ENCODE peak calls at places on chromosomes 1 and 21, in nine cellular contexts. One of them, this sample, is unnamed.

GRCh38 chr1:239703067-239703466 is 316.7 kb downstream of the CHRM3 start:
- DNase-seq in NT2/D1: no peak
- DNase-seq in GM23248: no peak
- DNase-seq in CD4-positive, CD25-positive, alpha-beta regulatory T cell: no peak
- DNase-seq in choroid plexus epithelial cell: no peak
- DNase-seq in tibial artery: no peak
- DNase-seq in tibial nerve: no peak
- DNase-seq in HepG2: no peak
- DNase-seq in brain microvascular endothelial cell: no peak
- DNase-seq in this sample: no peak

GRCh38 chr1:211625040-211625439 is 46.1 kb upstream of the SLC30A1 start:
- DNase-seq in CD4-positive, CD25-positive, alpha-beta regulatory T cell: peak; percentile 12
- DNase-seq in choroid plexus epithelial cell: peak; percentile 49
- DNase-seq in GM23248: peak; percentile 64
- DNase-seq in tibial nerve: no peak
- DNase-seq in HepG2: peak; percentile 76
- DNase-seq in brain microvascular endothelial cell: no peak
- DNase-seq in NT2/D1: no peak
- DNase-seq in tibial artery: peak; percentile 61
- DNase-seq in this sample: no peak

GRCh38 chr1:178940022-178940765 is 69.3 kb upstream of the ANGPTL1 start:
- DNase-seq in GM23248: peak; percentile 95
- DNase-seq in tibial nerve: no peak
- DNase-seq in HepG2: no peak
- DNase-seq in brain microvascular endothelial cell: no peak
- DNase-seq in CD4-positive, CD25-positive, alpha-beta regulatory T cell: no peak
- DNase-seq in tibial artery: no peak
- DNase-seq in NT2/D1: no peak
- DNase-seq in choroid plexus epithelial cell: no peak
- DNase-seq in this sample: peak; percentile 56

GRCh38 chr1:150613061-150613920 is 16.1 kb downstream of the ENSA start:
- DNase-seq in tibial artery: no peak
- DNase-seq in brain microvascular endothelial cell: peak; percentile 89
- DNase-seq in choroid plexus epithelial cell: peak; percentile 85
- DNase-seq in GM23248: peak; percentile 94
- DNase-seq in tibial nerve: no peak
- DNase-seq in NT2/D1: no peak
- DNase-seq in CD4-positive, CD25-positive, alpha-beta regulatory T cell: no peak
- DNase-seq in HepG2: peak; percentile 79
- DNase-seq in this sample: peak; percentile 91

GRCh38 chr1:69497847-69498246 is 69.9 kb upstream of the LRRC7 start:
- DNase-seq in CD4-positive, CD25-positive, alpha-beta regulatory T cell: no peak
- DNase-seq in brain microvascular endothelial cell: peak; percentile 29
- DNase-seq in GM23248: no peak
- DNase-seq in choroid plexus epithelial cell: no peak
- DNase-seq in NT2/D1: no peak
- DNase-seq in HepG2: no peak
- DNase-seq in tibial nerve: no peak
- DNase-seq in tibial artery: no peak
- DNase-seq in this sample: no peak

GRCh38 chr1:43121251-43121650 is 50.8 kb downstream of the EBNA1BP2 start:
- DNase-seq in CD4-positive, CD25-positive, alpha-beta regulatory T cell: no peak
- DNase-seq in HepG2: no peak
- DNase-seq in tibial artery: no peak
- DNase-seq in brain microvascular endothelial cell: no peak
- DNase-seq in GM23248: no peak
- DNase-seq in NT2/D1: no peak
- DNase-seq in choroid plexus epithelial cell: no peak
- DNase-seq in tibial nerve: no peak
- DNase-seq in this sample: no peak

GRCh38 chr1:164515932-164516331 is 43.1 kb upstream of the PBX1 start:
- DNase-seq in brain microvascular endothelial cell: no peak
- DNase-seq in NT2/D1: no peak
- DNase-seq in tibial artery: no peak
- DNase-seq in choroid plexus epithelial cell: peak; percentile 30
- DNase-seq in GM23248: peak; percentile 29
- DNase-seq in HepG2: no peak
- DNase-seq in CD4-positive, CD25-positive, alpha-beta regulatory T cell: no peak
- DNase-seq in tibial nerve: no peak
- DNase-seq in this sample: no peak

GRCh38 chr21:25360593-25360992 is 246.7 kb downstream of the MRPL39 start:
- DNase-seq in choroid plexus epithelial cell: peak; percentile 33
- DNase-seq in NT2/D1: no peak
- DNase-seq in GM23248: peak; percentile 29
- DNase-seq in CD4-positive, CD25-positive, alpha-beta regulatory T cell: no peak
- DNase-seq in brain microvascular endothelial cell: no peak
- DNase-seq in tibial artery: no peak
- DNase-seq in HepG2: no peak
- DNase-seq in tibial nerve: no peak
- DNase-seq in this sample: no peak

GRCh38 chr1:26540346-26540745 is 10.8 kb downstream of the RPS6KA1 start:
- DNase-seq in tibial artery: no peak
- DNase-seq in GM23248: no peak
- DNase-seq in choroid plexus epithelial cell: no peak
- DNase-seq in HepG2: no peak
- DNase-seq in NT2/D1: no peak
- DNase-seq in tibial nerve: no peak
- DNase-seq in brain microvascular endothelial cell: no peak
- DNase-seq in CD4-positive, CD25-positive, alpha-beta regulatory T cell: no peak
- DNase-seq in this sample: no peak

GRCh38 chr1:153794671-153795324 is 19.6 kb downstream of the SLC27A3 start:
- DNase-seq in tibial artery: peak; percentile 19
- DNase-seq in CD4-positive, CD25-positive, alpha-beta regulatory T cell: no peak
- DNase-seq in NT2/D1: no peak
- DNase-seq in tibial nerve: no peak
- DNase-seq in brain microvascular endothelial cell: no peak
- DNase-seq in GM23248: no peak
- DNase-seq in choroid plexus epithelial cell: no peak
- DNase-seq in HepG2: no peak
- DNase-seq in this sample: no peak

GRCh38 chr1:74570797-74571492 is 58.5 kb upstream of the LRRC53 start:
- DNase-seq in CD4-positive, CD25-positive, alpha-beta regulatory T cell: no peak
- DNase-seq in choroid plexus epithelial cell: no peak
- DNase-seq in tibial nerve: no peak
- DNase-seq in brain microvascular endothelial cell: no peak
- DNase-seq in tibial artery: no peak
- DNase-seq in HepG2: no peak
- DNase-seq in NT2/D1: no peak
- DNase-seq in GM23248: no peak
- DNase-seq in this sample: no peak

GRCh38 chr1:205312866-205313680 is 8.5 kb downstream of the NUAK2 start:
- DNase-seq in CD4-positive, CD25-positive, alpha-beta regulatory T cell: no peak
- DNase-seq in brain microvascular endothelial cell: no peak
- DNase-seq in GM23248: no peak
- DNase-seq in choroid plexus epithelial cell: no peak
- DNase-seq in NT2/D1: no peak
- DNase-seq in tibial nerve: no peak
- DNase-seq in tibial artery: no peak
- DNase-seq in HepG2: no peak
- DNase-seq in this sample: no peak

GRCh38 chr1:226948480-226948879 is 8.4 kb downstream of the COQ8A start:
- DNase-seq in CD4-positive, CD25-positive, alpha-beta regulatory T cell: no peak
- DNase-seq in tibial artery: no peak
- DNase-seq in GM23248: no peak
- DNase-seq in tibial nerve: no peak
- DNase-seq in HepG2: no peak
- DNase-seq in choroid plexus epithelial cell: no peak
- DNase-seq in brain microvascular endothelial cell: no peak
- DNase-seq in NT2/D1: no peak
- DNase-seq in this sample: no peak

GRCh38 chr1:9079980-9080703 is 10.7 kb upstream of the SLC2A5 start:
- DNase-seq in tibial artery: no peak
- DNase-seq in GM23248: no peak
- DNase-seq in tibial nerve: no peak
- DNase-seq in choroid plexus epithelial cell: no peak
- DNase-seq in CD4-positive, CD25-positive, alpha-beta regulatory T cell: no peak
- DNase-seq in brain microvascular endothelial cell: no peak
- DNase-seq in NT2/D1: no peak
- DNase-seq in HepG2: no peak
- DNase-seq in this sample: no peak
- H3K4me3 ChIP-seq in tibial artery: no peak overlapping the region
- H3K4me3 ChIP-seq in GM23248: no peak overlapping the region
- H3K4me3 ChIP-seq in tibial nerve: no peak overlapping the region
- H3K4me3 ChIP-seq in choroid plexus epithelial cell: no peak overlapping the region
- H3K4me3 ChIP-seq in CD4-positive, CD25-positive, alpha-beta regulatory T cell: no peak overlapping the region
- H3K4me3 ChIP-seq in brain microvascular endothelial cell: no peak overlapping the region
- H3K4me3 ChIP-seq in NT2/D1: no peak overlapping the region
- H3K4me3 ChIP-seq in HepG2: no peak overlapping the region
- H3K4me3 ChIP-seq in this sample: no peak overlapping the region

GRCh38 chr1:115838426-115838804 is 2.5 kb downstream of the NHLH2 start:
- DNase-seq in choroid plexus epithelial cell: no peak
- DNase-seq in tibial nerve: no peak
- DNase-seq in NT2/D1: no peak
- DNase-seq in HepG2: no peak
- DNase-seq in tibial artery: no peak
- DNase-seq in CD4-positive, CD25-positive, alpha-beta regulatory T cell: no peak
- DNase-seq in brain microvascular endothelial cell: no peak
- DNase-seq in GM23248: no peak
- DNase-seq in this sample: no peak
- H3K4me3 ChIP-seq in choroid plexus epithelial cell: no peak overlapping the region
- H3K4me3 ChIP-seq in tibial nerve: no peak overlapping the region
- H3K4me3 ChIP-seq in NT2/D1: peak overlapping the region; percentile 73
- H3K4me3 ChIP-seq in HepG2: no peak overlapping the region
- H3K4me3 ChIP-seq in tibial artery: peak overlapping the region; percentile 30
- H3K4me3 ChIP-seq in CD4-positive, CD25-positive, alpha-beta regulatory T cell: no peak overlapping the region
- H3K4me3 ChIP-seq in brain microvascular endothelial cell: no peak overlapping the region
- H3K4me3 ChIP-seq in GM23248: peak overlapping the region; percentile 51
- H3K4me3 ChIP-seq in this sample: no peak overlapping the region

GRCh38 chr1:229508823-229509337 is 739 bp upstream of the NUP133 start:
- DNase-seq in HepG2: peak; percentile 9
- DNase-seq in NT2/D1: no peak
- DNase-seq in tibial nerve: no peak
- DNase-seq in tibial artery: no peak
- DNase-seq in choroid plexus epithelial cell: no peak
- DNase-seq in GM23248: no peak
- DNase-seq in brain microvascular endothelial cell: no peak
- DNase-seq in CD4-positive, CD25-positive, alpha-beta regulatory T cell: no peak
- DNase-seq in this sample: no peak

GRCh38 chr1:229507502-229507901 is 639 bp downstream of the NUP133 start:
- DNase-seq in choroid plexus epithelial cell: no peak
- DNase-seq in CD4-positive, CD25-positive, alpha-beta regulatory T cell: no peak
- DNase-seq in tibial nerve: no peak
- DNase-seq in tibial artery: no peak
- DNase-seq in NT2/D1: no peak
- DNase-seq in brain microvascular endothelial cell: no peak
- DNase-seq in GM23248: no peak
- DNase-seq in HepG2: no peak
- DNase-seq in this sample: no peak

GRCh38 chr1:229509576-229509975 is 1.4 kb upstream of the NUP133 start:
- DNase-seq in brain microvascular endothelial cell: peak; percentile 35
- DNase-seq in tibial nerve: no peak
- DNase-seq in choroid plexus epithelial cell: peak; percentile 42
- DNase-seq in NT2/D1: no peak
- DNase-seq in tibial artery: no peak
- DNase-seq in CD4-positive, CD25-positive, alpha-beta regulatory T cell: no peak
- DNase-seq in GM23248: peak; percentile 30
- DNase-seq in HepG2: peak; percentile 91
- DNase-seq in this sample: peak; percentile 18

GRCh38 chr1:229507951-229508822 is at the start of gene NUP133:
- DNase-seq in CD4-positive, CD25-positive, alpha-beta regulatory T cell: peak; percentile 96
- DNase-seq in tibial nerve: peak; percentile 99
- DNase-seq in brain microvascular endothelial cell: peak; percentile 99
- DNase-seq in NT2/D1: peak; percentile 100
- DNase-seq in GM23248: peak; percentile 99
- DNase-seq in choroid plexus epithelial cell: peak; percentile 99
- DNase-seq in tibial artery: peak; percentile 99
- DNase-seq in HepG2: peak; percentile 95
- DNase-seq in this sample: peak; percentile 94

GRCh38 chr1:229506633-229507032 is 1.5 kb downstream of the NUP133 start:
- DNase-seq in CD4-positive, CD25-positive, alpha-beta regulatory T cell: no peak
- DNase-seq in NT2/D1: no peak
- DNase-seq in tibial artery: no peak
- DNase-seq in brain microvascular endothelial cell: no peak
- DNase-seq in choroid plexus epithelial cell: no peak
- DNase-seq in GM23248: no peak
- DNase-seq in HepG2: no peak
- DNase-seq in tibial nerve: no peak
- DNase-seq in this sample: no peak
- H3K4me3 ChIP-seq in CD4-positive, CD25-positive, alpha-beta regulatory T cell: peak overlapping the region; percentile 95
- H3K4me3 ChIP-seq in NT2/D1: no peak overlapping the region
- H3K4me3 ChIP-seq in tibial artery: peak overlapping the region; percentile 94
- H3K4me3 ChIP-seq in brain microvascular endothelial cell: no peak overlapping the region
- H3K4me3 ChIP-seq in choroid plexus epithelial cell: no peak overlapping the region
- H3K4me3 ChIP-seq in GM23248: peak overlapping the region; percentile 81
- H3K4me3 ChIP-seq in HepG2: peak overlapping the region; percentile 91
- H3K4me3 ChIP-seq in tibial nerve: no peak overlapping the region
- H3K4me3 ChIP-seq in this sample: no peak overlapping the region

GRCh38 chr1:68217060-68217554 is 15.2 kb downstream of the WLS start:
- DNase-seq in brain microvascular endothelial cell: no peak
- DNase-seq in tibial artery: no peak
- DNase-seq in choroid plexus epithelial cell: no peak
- DNase-seq in GM23248: no peak
- DNase-seq in HepG2: no peak
- DNase-seq in NT2/D1: no peak
- DNase-seq in CD4-positive, CD25-positive, alpha-beta regulatory T cell: no peak
- DNase-seq in tibial nerve: no peak
- DNase-seq in this sample: no peak
- H3K4me3 ChIP-seq in brain microvascular endothelial cell: no peak overlapping the region
- H3K4me3 ChIP-seq in tibial artery: no peak overlapping the region
- H3K4me3 ChIP-seq in choroid plexus epithelial cell: no peak overlapping the region
- H3K4me3 ChIP-seq in GM23248: no peak overlapping the region
- H3K4me3 ChIP-seq in HepG2: no peak overlapping the region
- H3K4me3 ChIP-seq in NT2/D1: no peak overlapping the region
- H3K4me3 ChIP-seq in CD4-positive, CD25-positive, alpha-beta regulatory T cell: no peak overlapping the region
- H3K4me3 ChIP-seq in tibial nerve: no peak overlapping the region
- H3K4me3 ChIP-seq in this sample: no peak overlapping the region